ENCODE peak calls at places on chromosomes 4 and X, in six cellular contexts. One of them, this sample, is unnamed.

GRCh38 chr4:16029329-16029728 is 54.5 kb downstream of the PROM1 start:
- DNase-seq in Caco-2: no peak
- DNase-seq in ureter: no peak
- DNase-seq in AG08396: peak; percentile 18
- DNase-seq in NCI-H1930: no peak
- DNase-seq in neural crest cell: no peak
- DNase-seq in this sample: no peak

GRCh38 chr4:141046255-141046654 is 87.0 kb downstream of the RNF150 start:
- DNase-seq in ureter: no peak
- DNase-seq in NCI-H1930: no peak
- DNase-seq in Caco-2: no peak
- DNase-seq in neural crest cell: no peak
- DNase-seq in AG08396: peak; percentile 50
- DNase-seq in this sample: no peak

GRCh38 chr4:23614284-23614892 is 275.5 kb downstream of the PPARGC1A start:
- DNase-seq in Caco-2: peak; percentile 33
- DNase-seq in NCI-H1930: no peak
- DNase-seq in AG08396: no peak
- DNase-seq in ureter: no peak
- DNase-seq in neural crest cell: no peak
- DNase-seq in this sample: no peak

GRCh38 chrX:119391279-119391678 is 7.9 kb upstream of the SLC25A43 start:
- DNase-seq in ureter: no peak
- DNase-seq in NCI-H1930: no peak
- DNase-seq in Caco-2: no peak
- DNase-seq in AG08396: peak; percentile 60
- DNase-seq in neural crest cell: no peak
- DNase-seq in this sample: no peak

GRCh38 chr4:147825451-147826287 is 93.8 kb downstream of the ARHGAP10 start:
- DNase-seq in ureter: peak; percentile 67
- DNase-seq in AG08396: no peak
- DNase-seq in NCI-H1930: no peak
- DNase-seq in Caco-2: no peak
- DNase-seq in neural crest cell: no peak
- DNase-seq in this sample: no peak

GRCh38 chr4:139909036-139909435 is 243.4 kb downstream of the MGST2 start:
- DNase-seq in NCI-H1930: no peak
- DNase-seq in ureter: no peak
- DNase-seq in AG08396: no peak
- DNase-seq in neural crest cell: no peak
- DNase-seq in Caco-2: no peak
- DNase-seq in this sample: no peak

GRCh38 chr4:73676881-73677323 is 56.7 kb upstream of the RASSF6 start:
- DNase-seq in neural crest cell: no peak
- DNase-seq in Caco-2: no peak
- DNase-seq in ureter: no peak
- DNase-seq in NCI-H1930: no peak
- DNase-seq in AG08396: peak; percentile 36
- DNase-seq in this sample: peak; percentile 38

GRCh38 chr4:144179152-144179739 is 38.7 kb upstream of the GYPA start:
- DNase-seq in neural crest cell: no peak
- DNase-seq in Caco-2: no peak
- DNase-seq in AG08396: no peak
- DNase-seq in ureter: no peak
- DNase-seq in NCI-H1930: no peak
- DNase-seq in this sample: no peak

GRCh38 chr4:176635372-176636261 is 157.1 kb downstream of the VEGFC start:
- DNase-seq in Caco-2: no peak
- DNase-seq in ureter: no peak
- DNase-seq in NCI-H1930: no peak
- DNase-seq in neural crest cell: no peak
- DNase-seq in AG08396: peak; percentile 14
- DNase-seq in this sample: peak; percentile 20

GRCh38 chrX:120308959-120309872 is 2.0 kb downstream of the TMEM255A start:
- DNase-seq in neural crest cell: no peak
- DNase-seq in NCI-H1930: peak; percentile 57
- DNase-seq in AG08396: no peak
- DNase-seq in ureter: peak; percentile 72
- DNase-seq in Caco-2: no peak
- DNase-seq in this sample: peak; percentile 75

GRCh38 chr4:148076964-148077363 is 345.1 kb downstream of the ARHGAP10 start:
- DNase-seq in neural crest cell: no peak
- DNase-seq in ureter: no peak
- DNase-seq in NCI-H1930: no peak
- DNase-seq in AG08396: peak; percentile 41
- DNase-seq in Caco-2: no peak
- DNase-seq in this sample: no peak

GRCh38 chr4:139279723-139280620 is at the start of gene MGARP:
- DNase-seq in neural crest cell: peak; percentile 26
- DNase-seq in Caco-2: no peak
- DNase-seq in AG08396: peak; percentile 25
- DNase-seq in ureter: no peak
- DNase-seq in NCI-H1930: no peak
- DNase-seq in this sample: no peak

GRCh38 chr4:148998719-148999118 is 556.5 kb upstream of the NR3C2 start:
- DNase-seq in AG08396: no peak
- DNase-seq in neural crest cell: no peak
- DNase-seq in NCI-H1930: no peak
- DNase-seq in ureter: no peak
- DNase-seq in Caco-2: no peak
- DNase-seq in this sample: no peak

GRCh38 chr4:36303430-36304137 is 22.2 kb downstream of the DTHD1 start:
- DNase-seq in neural crest cell: no peak
- DNase-seq in AG08396: no peak
- DNase-seq in NCI-H1930: no peak
- DNase-seq in Caco-2: no peak
- DNase-seq in ureter: no peak
- DNase-seq in this sample: no peak

GRCh38 chrX:16119353-16120220 is 3.8 kb upstream of the GRPR start:
- DNase-seq in neural crest cell: no peak
- DNase-seq in NCI-H1930: no peak
- DNase-seq in ureter: no peak
- DNase-seq in Caco-2: no peak
- DNase-seq in AG08396: no peak
- DNase-seq in this sample: no peak

GRCh38 chr4:28073860-28074555 is 1213.4 kb downstream of the STIM2 start:
- DNase-seq in AG08396: no peak
- DNase-seq in neural crest cell: no peak
- DNase-seq in ureter: no peak
- DNase-seq in Caco-2: peak; percentile 34
- DNase-seq in NCI-H1930: no peak
- DNase-seq in this sample: no peak

GRCh38 chr4:26058537-26058936 is 144.5 kb downstream of the SMIM20 start:
- DNase-seq in Caco-2: no peak
- DNase-seq in ureter: no peak
- DNase-seq in AG08396: no peak
- DNase-seq in NCI-H1930: no peak
- DNase-seq in neural crest cell: no peak
- DNase-seq in this sample: no peak

GRCh38 chrX:50081282-50081955 is 119.4 kb downstream of the AKAP4 start:
- DNase-seq in neural crest cell: no peak
- DNase-seq in Caco-2: peak; percentile 53
- DNase-seq in ureter: no peak
- DNase-seq in NCI-H1930: no peak
- DNase-seq in AG08396: no peak
- DNase-seq in this sample: no peak

GRCh38 chr4:64539234-64539849 is 130.1 kb upstream of the TECRL start:
- DNase-seq in ureter: peak; percentile 67
- DNase-seq in AG08396: peak; percentile 40
- DNase-seq in Caco-2: peak; percentile 56
- DNase-seq in NCI-H1930: peak; percentile 35
- DNase-seq in neural crest cell: peak; percentile 50
- DNase-seq in this sample: no peak

GRCh38 chr4:54229631-54230478 is 762 bp downstream of the PDGFRA start:
- DNase-seq in Caco-2: no peak
- DNase-seq in neural crest cell: no peak
- DNase-seq in AG08396: peak; percentile 71
- DNase-seq in ureter: no peak
- DNase-seq in NCI-H1930: no peak
- DNase-seq in this sample: no peak

GRCh38 chr4:55545681-55546632 is 752 bp downstream of the CLOCK start:
- DNase-seq in ureter: peak; percentile 85
- DNase-seq in Caco-2: peak; percentile 76
- DNase-seq in neural crest cell: peak; percentile 54
- DNase-seq in AG08396: peak; percentile 75
- DNase-seq in NCI-H1930: peak; percentile 37
- DNase-seq in this sample: peak; percentile 42

GRCh38 chr4:82852751-82853053 is 38.3 kb downstream of the SEC31A start:
- DNase-seq in Caco-2: no peak
- DNase-seq in neural crest cell: no peak
- DNase-seq in AG08396: no peak
- DNase-seq in NCI-H1930: no peak
- DNase-seq in ureter: no peak
- DNase-seq in this sample: no peak

GRCh38 chrX:3527166-3527565 is 180.7 kb upstream of the MXRA5 start:
- DNase-seq in ureter: no peak
- DNase-seq in AG08396: no peak
- DNase-seq in neural crest cell: no peak
- DNase-seq in Caco-2: no peak
- DNase-seq in NCI-H1930: no peak
- DNase-seq in this sample: no peak

GRCh38 chrX:150503898-150504219 is 64.6 kb upstream of the MTM1 start:
- DNase-seq in AG08396: no peak
- DNase-seq in ureter: no peak
- DNase-seq in NCI-H1930: no peak
- DNase-seq in neural crest cell: no peak
- DNase-seq in Caco-2: no peak
- DNase-seq in this sample: no peak

GRCh38 chrX:129577473-129577872 is 37.4 kb downstream of the OCRL start:
- DNase-seq in ureter: no peak
- DNase-seq in Caco-2: no peak
- DNase-seq in AG08396: peak; percentile 74
- DNase-seq in NCI-H1930: no peak
- DNase-seq in neural crest cell: no peak
- DNase-seq in this sample: no peak

GRCh38 chr4:168811793-168812651 is 198.0 kb downstream of the CBR4 start:
- DNase-seq in AG08396: peak; percentile 40
- DNase-seq in neural crest cell: no peak
- DNase-seq in Caco-2: no peak
- DNase-seq in NCI-H1930: no peak
- DNase-seq in ureter: no peak
- DNase-seq in this sample: no peak

GRCh38 chr4:183411291-183411861 is 33.1 kb upstream of the CDKN2AIP start:
- DNase-seq in AG08396: no peak
- DNase-seq in NCI-H1930: no peak
- DNase-seq in Caco-2: no peak
- DNase-seq in ureter: no peak
- DNase-seq in neural crest cell: no peak
- DNase-seq in this sample: no peak

GRCh38 chrX:11427082-11428033 is 134.1 kb downstream of the AMELX start:
- DNase-seq in Caco-2: no peak
- DNase-seq in NCI-H1930: no peak
- DNase-seq in ureter: peak; percentile 68
- DNase-seq in AG08396: peak; percentile 42
- DNase-seq in neural crest cell: peak; percentile 2
- DNase-seq in this sample: no peak

GRCh38 chrX:70434914-70435586 is 9.6 kb upstream of the DLG3 start:
- DNase-seq in neural crest cell: no peak
- DNase-seq in ureter: no peak
- DNase-seq in NCI-H1930: no peak
- DNase-seq in AG08396: peak; percentile 75
- DNase-seq in Caco-2: no peak
- DNase-seq in this sample: no peak